ENCODE peak calls at places on chromosomes 16 and 17, in four cellular contexts. F is LHCN-M2, N is ovary, O is KBM-7. D is an unnamed sample.
A peak's percentile ranks its signal among the peaks of the same experiment; 100 is the strongest.

GRCh38 chr17:38687291-38687690 is 12.5 kb upstream of the EPOP start:
- DNase-seq in F (no peak), N (no peak), O (no peak), D (no peak)

GRCh38 chr16:30757316-30757715 is 4.5 kb downstream of the CFAP119 start:
- DNase-seq in F (no peak), N (no peak), O (no peak), D (no peak)

GRCh38 chr17:65657251-65657828 is 95.9 kb upstream of the AXIN2 start:
- DNase-seq in F (no peak), N (no peak), O (no peak), D (no peak)

GRCh38 chr16:57069053-57069452 is 23.3 kb upstream of the CPNE2 start:
- DNase-seq in F (no peak), N (no peak), O (no peak), D (no peak)

GRCh38 chr17:41639492-41640473 is 15.4 kb upstream of the KRT17 start:
- DNase-seq in F (no peak), N (no peak), O (no peak), D (no peak)

GRCh38 chr17:35740997-35741931 is 9.8 kb downstream of the RASL10B start:
- DNase-seq in F (no peak), N (no peak), O (no peak), D (peak; percentile 75)

GRCh38 chr17:61284746-61285145 is 114.9 kb upstream of the TBX2 start:
- DNase-seq in F (no peak), N (no peak), O (no peak), D (no peak)

GRCh38 chr17:75897076-75898019 is 597 bp upstream of the TRIM65 start:
- DNase-seq in F (no peak), N (peak; percentile 54), O (no peak), D (no peak)

GRCh38 chr17:72603346-72604242 is 482.8 kb downstream of the SOX9 start:
- DNase-seq in F (peak; percentile 62), N (no peak), O (no peak), D (no peak)

GRCh38 chr16:51683882-51684281 is 532.8 kb upstream of the SALL1 start:
- DNase-seq in F (no peak), N (no peak), O (no peak), D (no peak)

GRCh38 chr16:88941051-88941932 is 35.7 kb downstream of the CBFA2T3 start:
- DNase-seq in F (no peak), N (no peak), O (no peak), D (peak; percentile 32)

GRCh38 chr17:41567317-41567716 is 4.5 kb downstream of the KRT9 start:
- DNase-seq in F (no peak), N (no peak), O (no peak), D (no peak)

GRCh38 chr17:63838586-63839184 is 3.8 kb downstream of the SMARCD2 start:
- DNase-seq in F (peak; percentile 20), N (peak; percentile 94), O (no peak), D (peak; percentile 28)

GRCh38 chr16:4056161-4057105 is 59.8 kb downstream of the ADCY9 start:
- DNase-seq in F (no peak), N (peak; percentile 7), O (no peak), D (no peak)

GRCh38 chr16:85555549-85556455 is 57.3 kb upstream of the GSE1 start:
- DNase-seq in F (no peak), N (peak; percentile 85), O (peak; percentile 71), D (peak; percentile 94)

GRCh38 chr17:50047488-50048126 is 8.3 kb upstream of the ITGA3 start:
- DNase-seq in F (peak; percentile 80), N (peak; percentile 13), O (peak; percentile 29), D (no peak)

GRCh38 chr17:38560503-38561318 is 45.0 kb downstream of the SRCIN1 start:
- DNase-seq in F (no peak), N (no peak), O (peak; percentile 29), D (no peak)

GRCh38 chr16:97822-98221 is 19.8 kb downstream of the MPG start:
- DNase-seq in F (peak; percentile 49), N (no peak), O (no peak), D (no peak)

GRCh38 chr17:65218261-65218660 is 81.1 kb downstream of the RGS9 start:
- DNase-seq in F (no peak), N (no peak), O (no peak), D (no peak)

GRCh38 chr16:87206646-87207451 is 110.3 kb downstream of the C16orf95 start:
- DNase-seq in F (peak; percentile 72), N (no peak), O (no peak), D (no peak)

GRCh38 chr16:84905965-84906460 is 86.2 kb downstream of the CRISPLD2 start:
- DNase-seq in F (peak; percentile 11), N (no peak), O (no peak), D (no peak)

GRCh38 chr17:63701477-63702222 is 1.7 kb upstream of the LIMD2 start:
- DNase-seq in F (no peak), N (no peak), O (peak; percentile 67), D (peak; percentile 12)

GRCh38 chr16:88566158-88566557 is 4.0 kb upstream of the ZC3H18 start:
- DNase-seq in F (peak; percentile 60), N (no peak), O (no peak), D (no peak)

GRCh38 chr16:19909750-19910322 is 25.2 kb upstream of the GPRC5B start:
- DNase-seq in F (no peak), N (no peak), O (no peak), D (no peak)

GRCh38 chr17:9115446-9116265 is 94.3 kb downstream of the NTN1 start:
- DNase-seq in F (no peak), N (peak; percentile 45), O (peak; percentile 78), D (no peak)

GRCh38 chr17:29546085-29546484 is 20.8 kb downstream of the ABHD15 start:
- DNase-seq in F (no peak), N (no peak), O (no peak), D (no peak)

GRCh38 chr16:15466886-15467781 is 32.7 kb downstream of the BMERB1 start:
- DNase-seq in F (peak; percentile 28), N (no peak), O (peak; percentile 43), D (no peak)

GRCh38 chr16:67165121-67166034 is 833 bp downstream of the HSF4 start:
- DNase-seq in F (no peak), N (peak; percentile 32), O (no peak), D (no peak)

GRCh38 chr17:42467889-42468288 is 9.2 kb downstream of the ATP6V0A1 start:
- DNase-seq in F (no peak), N (no peak), O (no peak), D (no peak)

GRCh38 chr16:15701975-15702970 is 52.2 kb downstream of the NDE1 start:
- DNase-seq in F (peak; percentile 28), N (no peak), O (no peak), D (no peak)

GRCh38 chr17:82031303-82031884 is at the start of gene RAC3:
- DNase-seq in F (no peak), N (no peak), O (no peak), D (peak; percentile 54)

D was measured in NCI-H1417.